ENCODE peak calls at places on chromosomes 6 and 20, in four cellular contexts. One of them, this sample, is unnamed.
A peak's percentile ranks its signal among the peaks of the same experiment; 100 is the strongest.

GRCh38 chr20:46021361-46022359 is 7.4 kb upstream of the SLC12A5 start:
- DNase-seq in SK-N-SH: peak; percentile 99
- DNase-seq in right lobe of liver: no peak
- DNase-seq in A549: peak; percentile 69
- DNase-seq in this sample: peak; percentile 11

GRCh38 chr6:75849329-75850025 is 100.4 kb downstream of the MYO6 start:
- DNase-seq in right lobe of liver: no peak
- DNase-seq in SK-N-SH: no peak
- DNase-seq in A549: no peak
- DNase-seq in this sample: peak; percentile 66

GRCh38 chr6:5457983-5458683 is 196.8 kb downstream of the FARS2 start:
- DNase-seq in right lobe of liver: peak; percentile 93
- DNase-seq in A549: no peak
- DNase-seq in SK-N-SH: no peak
- DNase-seq in this sample: peak; percentile 97

GRCh38 chr20:37945034-37945660 is 42.2 kb downstream of the VSTM2L start:
- DNase-seq in A549: no peak
- DNase-seq in SK-N-SH: no peak
- DNase-seq in right lobe of liver: no peak
- DNase-seq in this sample: no peak

GRCh38 chr6:45697605-45698004 is 318.1 kb downstream of the CLIC5 start:
- DNase-seq in SK-N-SH: no peak
- DNase-seq in A549: no peak
- DNase-seq in right lobe of liver: no peak
- DNase-seq in this sample: no peak

GRCh38 chr6:45494734-45495133 is 117.0 kb upstream of the SUPT3H start:
- DNase-seq in SK-N-SH: no peak
- DNase-seq in A549: no peak
- DNase-seq in right lobe of liver: no peak
- DNase-seq in this sample: no peak

GRCh38 chr6:139297921-139298320 is 6.1 kb upstream of the TXLNB start:
- DNase-seq in right lobe of liver: no peak
- DNase-seq in A549: no peak
- DNase-seq in SK-N-SH: no peak
- DNase-seq in this sample: no peak

GRCh38 chr6:155448823-155449789 is 6.5 kb downstream of the NOX3 start:
- DNase-seq in SK-N-SH: peak; percentile 50
- DNase-seq in right lobe of liver: no peak
- DNase-seq in A549: no peak
- DNase-seq in this sample: no peak

GRCh38 chr6:15322781-15323536 is 77.1 kb downstream of the JARID2 start:
- DNase-seq in right lobe of liver: no peak
- DNase-seq in SK-N-SH: no peak
- DNase-seq in A549: no peak
- DNase-seq in this sample: no peak

GRCh38 chr6:34031567-34032383 is 114.1 kb downstream of the GRM4 start:
- DNase-seq in right lobe of liver: no peak
- DNase-seq in SK-N-SH: no peak
- DNase-seq in A549: no peak
- DNase-seq in this sample: no peak

GRCh38 chr6:30329331-30329730 is 2.6 kb downstream of the TRIM39 start:
- DNase-seq in SK-N-SH: no peak
- DNase-seq in right lobe of liver: peak; percentile 67
- DNase-seq in A549: no peak
- DNase-seq in this sample: no peak

GRCh38 chr20:24969203-24970029 is 20.3 kb downstream of the CST7 start:
- DNase-seq in right lobe of liver: no peak
- DNase-seq in A549: no peak
- DNase-seq in SK-N-SH: no peak
- DNase-seq in this sample: no peak

GRCh38 chr6:113695506-113695905 is 161.6 kb upstream of the MARCKS start:
- DNase-seq in SK-N-SH: no peak
- DNase-seq in right lobe of liver: no peak
- DNase-seq in A549: no peak
- DNase-seq in this sample: no peak

GRCh38 chr6:166632731-166633130 is 5.7 kb upstream of the RPS6KA2 start:
- DNase-seq in right lobe of liver: no peak
- DNase-seq in A549: no peak
- DNase-seq in SK-N-SH: no peak
- DNase-seq in this sample: no peak

GRCh38 chr6:13624871-13625288 is 9.7 kb downstream of the NOL7 start:
- DNase-seq in A549: peak; percentile 46
- DNase-seq in right lobe of liver: no peak
- DNase-seq in SK-N-SH: peak; percentile 53
- DNase-seq in this sample: no peak
- TF ChIP-seq CTCF in A549: peak; percentile 42
- TF ChIP-seq CTCF in right lobe of liver: peak; percentile 44
- TF ChIP-seq CTCF in SK-N-SH: peak; percentile 66
- TF ChIP-seq CTCF in this sample: peak; percentile 31

DNA sequence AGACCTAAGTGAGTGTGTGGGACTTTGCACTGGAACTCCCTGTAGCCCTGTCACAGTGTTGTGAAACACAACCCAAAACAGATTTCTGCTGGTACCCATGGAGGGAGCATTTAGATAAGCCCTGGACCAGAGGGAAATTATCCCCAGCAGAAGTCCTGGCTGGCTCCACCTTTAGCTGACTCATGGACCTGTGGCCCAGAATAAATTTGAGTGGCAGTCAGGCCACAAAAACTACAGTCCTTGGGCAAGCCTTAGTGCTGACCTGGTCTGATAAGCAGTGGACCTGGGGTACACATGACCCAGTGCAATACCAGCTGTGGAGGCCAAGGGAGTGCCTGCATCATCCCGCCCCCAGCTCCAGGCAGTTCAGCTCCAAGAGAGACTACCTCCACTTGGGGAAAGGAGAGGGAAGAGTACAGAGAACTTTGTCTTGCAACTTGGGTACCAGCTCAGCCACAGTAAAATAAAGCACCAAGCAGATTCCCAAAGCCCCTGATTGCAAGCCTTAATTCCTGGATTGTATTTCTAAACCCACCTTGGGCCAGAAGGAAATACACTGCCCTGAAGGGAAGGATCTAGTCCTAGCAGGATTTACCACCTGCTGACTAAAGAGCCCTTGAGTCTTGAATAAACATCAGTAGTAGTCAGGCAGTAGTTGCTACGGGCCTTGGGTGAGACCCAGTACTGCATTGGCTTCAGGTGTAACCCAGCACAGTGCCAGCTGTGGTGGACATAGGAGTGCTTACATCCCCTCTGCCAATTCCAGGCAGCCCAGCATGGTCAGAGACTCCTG is 140.4 kb upstream of the COL21A1 start:
- DNase-seq in SK-N-SH: no peak
- DNase-seq in A549: no peak
- DNase-seq in right lobe of liver: peak; percentile 84
- DNase-seq in this sample: no peak
- H3K4me1 ChIP-seq in SK-N-SH: no peaks in the 10 kb centered on the region
- H3K4me1 ChIP-seq in A549: peaks cover 5% of the 10 kb centered on the region
- H3K4me1 ChIP-seq in right lobe of liver: no peaks in the 10 kb centered on the region
- H3K4me1 ChIP-seq in this sample: peaks cover 8% of the 10 kb centered on the region

GRCh38 chr6:137430954-137431353 is 63.2 kb downstream of the OLIG3 start:
- DNase-seq in right lobe of liver: no peak
- DNase-seq in SK-N-SH: no peak
- DNase-seq in A549: no peak
- DNase-seq in this sample: no peak
- H3K4me3 ChIP-seq in right lobe of liver: no peak overlapping the region
- H3K4me3 ChIP-seq in SK-N-SH: no peak overlapping the region
- H3K4me3 ChIP-seq in A549: no peak overlapping the region
- H3K4me3 ChIP-seq in this sample: no peak overlapping the region

DNA sequence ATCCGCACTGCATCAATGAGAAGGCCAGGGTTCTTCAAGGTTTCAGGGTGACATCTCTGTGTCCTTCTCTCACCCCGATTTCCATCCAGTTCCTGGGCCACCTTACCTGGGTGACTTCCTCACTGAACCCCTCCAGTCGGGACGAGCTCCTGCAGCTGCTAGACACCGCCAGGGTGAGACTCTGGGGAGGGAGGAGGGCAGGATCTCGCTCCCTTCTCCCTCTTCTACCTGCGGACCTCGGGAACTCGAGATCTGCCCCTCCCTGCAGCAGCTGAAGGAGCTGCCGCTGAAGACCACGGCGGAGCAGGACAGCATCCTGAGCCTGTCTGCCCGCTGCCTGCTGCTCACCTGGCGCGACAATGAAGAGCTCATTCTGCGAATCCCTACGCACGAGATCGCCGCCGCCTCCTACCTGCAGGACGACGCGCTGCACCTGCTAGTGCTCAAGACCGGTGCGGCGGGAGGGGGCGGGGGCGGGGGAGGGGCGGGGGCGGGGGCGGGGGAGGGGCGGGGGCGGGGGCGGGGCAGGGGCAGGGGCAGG is 7.5 kb downstream of the CCM2L start:
- DNase-seq in SK-N-SH: peak; percentile 72
- DNase-seq in right lobe of liver: peak; percentile 62
- DNase-seq in A549: peak; percentile 46
- DNase-seq in this sample: peak; percentile 68
- TF ChIP-seq CTCF in SK-N-SH: no peak
- TF ChIP-seq CTCF in right lobe of liver: no peak
- TF ChIP-seq CTCF in A549: no peak
- TF ChIP-seq CTCF in this sample: peak; percentile 23

GRCh38 chr20:62351469-62352401 is 15.4 kb downstream of the LAMA5 start:
- DNase-seq in A549: no peak
- DNase-seq in right lobe of liver: no peak
- DNase-seq in SK-N-SH: no peak
- DNase-seq in this sample: peak; percentile 72
- H3K4me1 ChIP-seq in A549: peaks cover 71% of the 10 kb centered on the region
- H3K4me1 ChIP-seq in right lobe of liver: no peaks in the 10 kb centered on the region
- H3K4me1 ChIP-seq in SK-N-SH: peaks cover 47% of the 10 kb centered on the region
- H3K4me1 ChIP-seq in this sample: no peaks in the 10 kb centered on the region

GRCh38 chr6:99867026-99867425 is 127.0 kb downstream of the MCHR2 start:
- DNase-seq in A549: no peak
- DNase-seq in right lobe of liver: no peak
- DNase-seq in SK-N-SH: no peak
- DNase-seq in this sample: no peak

DNA sequence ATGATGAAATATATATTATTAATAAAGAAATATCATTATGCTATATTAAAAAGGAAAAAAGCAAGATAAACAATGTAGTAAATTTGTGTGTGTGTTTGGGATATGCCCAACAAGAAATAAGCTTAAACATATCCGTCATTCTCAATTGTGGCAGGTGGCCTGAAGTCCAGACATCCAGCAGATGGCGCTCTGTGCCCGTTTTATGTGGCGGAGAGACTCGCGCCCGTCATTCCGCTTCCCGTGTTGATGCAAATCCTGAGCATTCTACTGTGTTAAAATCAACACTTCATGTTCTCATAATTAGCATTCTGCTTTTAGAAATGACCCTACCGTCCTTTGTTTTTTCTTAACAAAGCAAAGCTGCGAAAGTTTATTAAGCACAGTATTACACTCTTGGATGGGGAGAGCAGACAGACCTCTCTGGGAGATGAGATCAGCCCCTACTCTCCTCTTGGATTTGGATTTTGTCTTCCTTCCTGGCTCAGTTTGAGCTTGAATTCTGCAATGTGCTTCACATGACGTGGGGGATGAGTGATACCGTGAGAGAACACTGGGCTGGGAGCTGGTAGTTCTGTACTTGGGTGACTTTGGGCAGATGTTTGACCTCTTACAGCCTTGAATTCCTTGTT is 125.8 kb downstream of the MCHR2 start:
- DNase-seq in A549: peak; percentile 18
- DNase-seq in SK-N-SH: peak; percentile 50
- DNase-seq in right lobe of liver: peak; percentile 72
- DNase-seq in this sample: peak; percentile 81
- H3K4me3 ChIP-seq in A549: no peak overlapping the region
- H3K4me3 ChIP-seq in SK-N-SH: no peak overlapping the region
- H3K4me3 ChIP-seq in right lobe of liver: no peak overlapping the region
- H3K4me3 ChIP-seq in this sample: no peak overlapping the region

GRCh38 chr20:53322651-53323050 is 271.0 kb downstream of the ZNF217 start:
- DNase-seq in right lobe of liver: no peak
- DNase-seq in A549: no peak
- DNase-seq in SK-N-SH: no peak
- DNase-seq in this sample: no peak

GRCh38 chr20:53319716-53320115 is 273.9 kb downstream of the ZNF217 start:
- DNase-seq in SK-N-SH: no peak
- DNase-seq in A549: no peak
- DNase-seq in right lobe of liver: no peak
- DNase-seq in this sample: no peak

GRCh38 chr20:53316221-53316937 is 277.3 kb downstream of the ZNF217 start:
- DNase-seq in SK-N-SH: no peak
- DNase-seq in right lobe of liver: no peak
- DNase-seq in A549: no peak
- DNase-seq in this sample: no peak

GRCh38 chr20:53319200-53319599 is 274.4 kb downstream of the ZNF217 start:
- DNase-seq in A549: no peak
- DNase-seq in right lobe of liver: no peak
- DNase-seq in SK-N-SH: no peak
- DNase-seq in this sample: no peak

DNA sequence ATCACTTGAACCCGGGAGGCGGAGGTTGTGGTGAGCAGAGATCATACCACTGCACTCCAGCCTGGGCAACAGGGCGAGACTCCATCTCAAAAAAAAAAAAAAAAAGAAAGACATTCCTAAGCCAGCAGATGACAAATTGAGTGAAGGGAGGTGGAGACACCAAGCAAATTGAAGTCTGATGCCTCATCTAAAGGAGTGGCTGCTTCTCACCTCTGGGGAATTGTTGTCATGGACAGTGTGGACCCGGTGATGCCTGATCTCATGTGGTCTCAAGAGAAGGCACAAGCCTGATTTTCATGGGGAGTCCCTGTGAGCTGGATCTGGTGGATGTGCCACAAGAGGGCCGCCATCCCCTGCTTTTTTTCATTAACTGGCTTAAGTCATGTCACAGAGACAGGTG is 272.0 kb downstream of the ZNF217 start:
- DNase-seq in A549: no peak
- DNase-seq in SK-N-SH: no peak
- DNase-seq in right lobe of liver: no peak
- DNase-seq in this sample: no peak
- TF ChIP-seq CTCF in A549: no peak
- TF ChIP-seq CTCF in SK-N-SH: no peak
- TF ChIP-seq CTCF in right lobe of liver: no peak
- TF ChIP-seq CTCF in this sample: no peak